ENCODE peak calls at places on chromosomes 7 and 10, in seven cellular contexts. P, A, G, T, O, Y and M are unnamed samples. For H3K9me3, the result is how much of the 10 kb centered on the place peaks cover.

GRCh38 chr7:95867309-95867708 is 95.0 kb downstream of the DYNC1I1 start:
- DNase-seq in P (no peak), A (no peak), G (peak), T (no peak), O (no peak), Y (no peak), M (no peak)

GRCh38 chr7:72403677-72404076 is 8.5 kb downstream of the CALN1 start:
- DNase-seq in P (no peak), A (no peak), G (no peak), T (no peak), O (no peak), Y (no peak), M (no peak)

GRCh38 chr10:48554246-48554645 is 50.6 kb downstream of the ARHGAP22 start:
- DNase-seq in P (no peak), A (no peak), G (no peak), T (no peak), O (no peak), Y (no peak), M (no peak)

GRCh38 chr7:128863433-128863989 is 855 bp downstream of the ATP6V1F start:
- DNase-seq in P (no peak), A (no peak), G (peak), T (peak), O (no peak), Y (no peak), M (no peak)

GRCh38 chr10:131998845-131999681 is 17.3 kb upstream of the BNIP3 start:
- DNase-seq in P (no peak), A (no peak), G (no peak), T (no peak), O (no peak), Y (no peak), M (no peak)

GRCh38 chr10:117968354-117969182 is 78.2 kb downstream of the RAB11FIP2 start:
- DNase-seq in P (no peak), A (no peak), G (no peak), T (no peak), O (no peak), Y (no peak), M (no peak)

GRCh38 chr7:4479367-4480039 is 202.6 kb upstream of the FOXK1 start:
- DNase-seq in P (no peak), A (no peak), G (peak), T (peak), O (no peak), Y (no peak), M (no peak)

GRCh38 chr7:120550494-120551048 is 277.6 kb downstream of the KCND2 start:
- DNase-seq in P (no peak), A (no peak), G (no peak), T (no peak), O (no peak), Y (no peak), M (no peak)

GRCh38 chr10:110158051-110159005 is 49.1 kb upstream of the MXI1 start:
- DNase-seq in P (no peak), A (no peak), G (no peak), T (no peak), O (no peak), Y (no peak), M (no peak)

GRCh38 chr10:118031351-118032075 is 15.2 kb downstream of the RAB11FIP2 start:
- DNase-seq in P (no peak), A (no peak), G (no peak), T (no peak), O (no peak), Y (no peak), M (no peak)

GRCh38 chr10:102808380-102808779 is 28.8 kb downstream of the CYP17A1 start:
- DNase-seq in P (no peak), A (no peak), G (no peak), T (no peak), O (no peak), Y (no peak), M (no peak)

GRCh38 chr10:95742962-95743535 is 12.9 kb upstream of the ENTPD1 start:
- DNase-seq in P (no peak), A (no peak), G (no peak), T (no peak), O (no peak), Y (no peak), M (no peak)

GRCh38 chr7:44161371-44161770 is 20.2 kb upstream of the MYL7 start:
- DNase-seq in P (no peak), A (no peak), G (no peak), T (no peak), O (no peak), Y (no peak), M (no peak)

GRCh38 chr10:42734537-42734936 is 48.1 kb upstream of the BMS1 start:
- DNase-seq in P (no peak), A (no peak), G (no peak), T (no peak), O (peak), Y (no peak), M (no peak)

GRCh38 chr10:96417432-96417831 is 58.6 kb upstream of the OPALIN start:
- DNase-seq in P (no peak), A (no peak), G (peak), T (no peak), O (no peak), Y (no peak), M (no peak)

GRCh38 chr7:129363-130221 is 62.8 kb upstream of the FAM20C start:
- DNase-seq in P (no peak), A (no peak), G (no peak), T (no peak), O (peak), Y (no peak), M (peak)

GRCh38 chr7:5494683-5495561 is 71.3 kb upstream of the TNRC18 start:
- DNase-seq in P (peak), A (peak), G (peak), T (peak), O (peak), Y (peak), M (peak)

GRCh38 chr7:27175005-27175625 is 995 bp upstream of the HOXA10 start:
- DNase-seq in P (no peak), A (peak), G (no peak), T (no peak), O (peak), Y (peak), M (no peak)

DNA sequence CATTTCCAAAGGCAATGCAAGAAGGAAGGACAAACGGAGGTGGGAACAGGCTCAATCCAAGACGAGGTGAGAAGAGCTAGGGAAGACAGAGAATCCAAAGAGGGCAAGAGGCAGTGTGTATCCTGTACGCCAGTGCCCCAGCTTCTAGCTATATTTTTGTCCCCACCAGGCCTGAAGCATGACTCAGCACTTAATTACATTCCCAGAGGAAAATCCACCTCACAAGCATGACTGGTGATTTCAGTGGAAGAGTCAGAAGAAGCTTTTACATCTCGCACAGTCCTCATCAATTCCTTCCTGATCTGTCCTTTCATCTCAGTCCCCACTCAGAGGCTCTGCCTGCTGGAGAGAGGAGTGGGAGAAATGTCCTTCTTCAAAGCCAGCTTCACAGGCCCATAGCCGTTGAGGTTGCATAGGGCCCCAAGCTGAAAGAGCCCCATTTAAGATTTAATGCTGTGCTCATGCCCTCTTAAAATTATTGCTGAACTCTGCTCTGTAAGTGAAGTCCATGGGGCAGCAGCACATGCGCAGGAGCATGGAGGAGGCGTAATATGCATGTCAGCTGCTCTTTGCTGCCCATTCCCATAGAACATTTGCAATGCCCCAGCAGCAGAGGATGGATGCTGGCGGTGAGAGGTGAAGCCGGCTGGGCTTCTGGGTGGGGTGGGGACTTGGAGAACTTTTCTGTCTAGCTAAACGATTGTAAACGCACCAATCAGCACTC is 39.0 kb upstream of the AOAH start:
- DNase-seq in P (no peak), A (no peak), G (no peak), T (no peak), O (no peak), Y (no peak), M (no peak)
- H3K27ac ChIP-seq in P (no peak), A (no peak), G (no peak), T (no peak), O (no peak), Y (no peak), M (no peak)

GRCh38 chr7:45923290-45923689 is 2.2 kb upstream of the IGFBP3 start:
- DNase-seq in P (no peak), A (peak), G (peak), T (no peak), O (peak), Y (peak), M (peak)
- H3K4me3 ChIP-seq in P (no peak), A (no peak), G (peak), T (no peak), O (peak), Y (peak), M (peak)

GRCh38 chr7:77419102-77419501 is 3.0 kb upstream of the GSAP start:
- DNase-seq in P (no peak), A (no peak), G (no peak), T (no peak), O (no peak), Y (no peak), M (no peak)
- H3K9me3 ChIP-seq in P (under half), A (under half), G (under half), T (under half), O (under half), Y (under half), M (under half)

DNA sequence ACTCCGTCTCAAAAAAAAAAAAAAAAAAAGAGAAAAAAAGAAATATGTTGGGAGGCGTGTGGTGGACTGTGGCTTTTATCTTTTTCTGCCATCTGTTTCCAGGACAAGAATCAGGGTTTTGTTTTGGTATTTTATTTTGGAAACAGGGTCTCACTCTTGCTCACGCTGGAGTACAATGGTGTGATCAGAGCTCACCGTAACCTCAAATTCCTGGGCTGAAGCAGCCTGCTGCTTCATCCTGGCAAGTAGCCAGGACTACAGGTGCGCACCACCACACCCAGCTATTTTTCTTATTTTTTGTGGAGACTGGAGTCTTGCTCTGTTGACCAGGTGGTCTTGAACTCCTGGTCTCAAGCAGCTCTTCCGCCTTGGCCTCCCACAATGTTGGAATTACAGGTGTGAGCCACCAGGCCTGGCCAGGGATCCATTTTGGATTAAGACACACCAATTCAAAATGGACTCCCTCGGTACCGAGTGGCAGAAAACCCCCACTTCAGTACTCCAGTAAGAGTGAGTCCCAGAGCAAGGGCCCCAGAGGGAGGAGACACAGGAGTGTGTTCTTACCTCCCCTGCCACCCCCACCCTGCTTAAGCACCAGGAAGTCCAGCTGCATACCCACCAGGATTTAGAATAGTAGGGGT is 6.7 kb downstream of the MTURN start:
- DNase-seq in P (no peak), A (no peak), G (no peak), T (no peak), O (no peak), Y (no peak), M (no peak)
- H3K27ac ChIP-seq in P (peak), A (peak), G (no peak), T (no peak), O (peak), Y (no peak), M (peak)

GRCh38 chr7:114981323-114981722 is 59.4 kb downstream of the MDFIC start:
- DNase-seq in P (no peak), A (no peak), G (no peak), T (no peak), O (no peak), Y (no peak), M (no peak)

GRCh38 chr7:114979388-114979787 is 57.5 kb downstream of the MDFIC start:
- DNase-seq in P (peak), A (no peak), G (no peak), T (peak), O (peak), Y (peak), M (no peak)

GRCh38 chr7:114977277-114977676 is 55.4 kb downstream of the MDFIC start:
- DNase-seq in P (no peak), A (no peak), G (peak), T (no peak), O (no peak), Y (no peak), M (no peak)

GRCh38 chr7:114976666-114977065 is 54.8 kb downstream of the MDFIC start:
- DNase-seq in P (no peak), A (no peak), G (no peak), T (no peak), O (no peak), Y (no peak), M (no peak)

DNA sequence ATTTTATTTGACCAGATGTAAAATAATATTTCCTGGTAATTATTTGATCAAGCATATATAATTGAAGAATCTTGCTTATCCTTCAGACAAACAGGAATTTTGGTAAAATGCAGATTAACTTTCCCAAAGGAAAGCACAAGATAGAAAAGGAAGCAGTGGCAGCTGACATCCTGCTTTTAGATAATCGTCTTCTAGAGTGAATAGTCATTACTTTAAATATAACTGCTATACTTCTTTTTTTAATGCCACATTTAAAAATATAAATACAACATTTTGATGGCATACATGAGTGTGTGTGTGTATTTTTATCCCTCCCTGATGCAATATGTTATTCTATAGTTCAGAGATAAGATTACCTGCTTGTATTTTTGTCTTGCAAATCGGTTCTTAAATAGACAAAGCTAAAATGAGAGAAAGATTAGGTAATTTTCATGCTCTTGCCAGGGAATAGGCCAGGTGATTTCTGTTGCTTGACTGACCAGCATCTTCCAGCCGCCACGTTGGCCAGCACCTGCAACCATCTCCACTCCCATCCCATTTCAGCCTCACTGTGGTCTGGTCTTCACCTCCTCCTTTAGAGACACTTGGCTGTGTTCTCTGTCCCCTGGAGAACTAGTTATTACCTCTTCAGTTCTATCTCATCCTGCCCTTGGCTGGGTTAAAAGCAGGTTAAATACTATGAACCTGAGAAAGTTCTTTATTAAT is 58.1 kb downstream of the MDFIC start:
- DNase-seq in P (no peak), A (no peak), G (no peak), T (no peak), O (no peak), Y (no peak), M (no peak)
- H3K4me3 ChIP-seq in P (no peak), A (no peak), G (no peak), T (no peak), O (no peak), Y (peak), M (no peak)

GRCh38 chr7:15490261-15490660 is 71.6 kb downstream of the AGMO start:
- DNase-seq in P (no peak), A (no peak), G (no peak), T (no peak), O (no peak), Y (no peak), M (no peak)
- H3K9me3 ChIP-seq in P (under half), A (under half), G (under half), T (under half), O (under half), Y (under half), M (under half)

DNA sequence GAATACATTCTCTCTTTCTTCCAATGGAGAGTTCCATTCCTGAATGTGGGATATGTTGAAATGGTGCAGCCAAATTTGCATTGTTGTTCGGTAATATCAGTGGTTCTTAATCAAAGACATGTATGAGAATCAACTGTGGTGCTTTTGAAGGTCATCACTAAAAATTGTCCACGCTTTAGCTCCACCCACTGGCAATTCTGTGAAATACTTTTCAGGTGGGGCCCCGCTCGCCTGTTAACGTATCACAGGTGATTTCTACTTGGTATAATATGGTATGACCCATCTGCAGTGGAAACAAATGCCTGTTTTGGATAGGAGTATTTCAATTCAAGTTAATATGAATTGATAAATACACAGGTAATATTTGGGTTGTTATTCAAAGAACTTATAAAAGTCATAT is 178.4 kb downstream of the NSUN6 start:
- DNase-seq in P (no peak), A (no peak), G (no peak), T (no peak), O (no peak), Y (no peak), M (no peak)
- H3K27ac ChIP-seq in P (no peak), A (no peak), G (no peak), T (no peak), O (peak), Y (peak), M (peak)

DNA sequence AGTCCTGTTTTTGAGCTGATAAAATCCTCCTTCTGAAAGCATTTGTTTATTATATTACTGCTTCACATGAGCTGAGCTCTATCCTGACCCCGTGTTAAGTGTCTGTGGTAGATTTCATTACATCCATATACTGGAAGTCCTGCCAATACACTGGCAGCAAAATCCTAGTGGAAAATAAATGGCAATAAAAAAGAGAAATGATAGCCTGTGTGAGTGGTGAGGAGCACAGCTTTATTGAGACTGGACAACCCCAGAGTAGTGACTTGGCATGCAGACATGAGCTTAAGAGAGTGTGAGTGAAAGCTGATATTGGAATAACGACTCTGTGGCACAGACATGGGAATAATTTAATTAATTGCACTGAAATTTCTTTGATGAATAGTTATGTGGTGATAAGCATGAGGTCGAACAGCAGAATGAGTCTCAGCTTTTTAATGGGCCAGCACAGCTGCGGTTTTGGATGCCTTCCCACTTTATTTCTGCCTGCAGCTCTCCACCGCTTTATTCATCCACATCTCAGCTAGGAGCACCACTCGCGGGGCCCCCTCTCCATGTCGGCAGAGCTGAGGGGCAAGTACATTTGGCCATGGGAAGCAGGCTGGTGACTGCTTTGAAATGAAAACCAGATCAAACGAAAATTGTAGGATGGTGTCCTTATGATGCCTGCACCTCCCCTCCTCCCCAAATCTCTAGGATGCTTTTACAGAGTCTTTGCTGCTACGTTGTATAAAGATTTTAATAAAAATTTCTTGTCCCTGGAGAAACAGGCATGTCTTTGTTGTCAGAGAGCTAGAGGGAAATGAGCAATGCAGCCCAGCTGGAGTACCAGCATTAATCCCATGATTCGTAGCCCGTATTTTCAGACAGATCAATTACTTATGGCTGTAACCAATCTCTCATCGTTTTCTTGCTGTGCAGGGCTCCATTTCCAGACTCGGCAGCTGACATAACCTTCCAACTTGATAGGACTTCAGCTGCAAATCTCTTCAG is 494.3 kb downstream of the AUTS2 start:
- DNase-seq in P (no peak), A (no peak), G (no peak), T (no peak), O (no peak), Y (no peak), M (no peak)
- H3K4me3 ChIP-seq in P (no peak), A (no peak), G (no peak), T (no peak), O (no peak), Y (no peak), M (no peak)